ENCODE peak calls at places on chromosomes 1 and 21, in four cellular contexts. U, M, B and X are unnamed samples.

GRCh38 chr1:181179980-181180964 is 91.8 kb downstream of the IER5 start:
- DNase-seq in U (no peak), M (no peak), B (no peak), X (peak; percentile 71)

GRCh38 chr1:228020686-228021525 is 14.1 kb downstream of the WNT3A start:
- DNase-seq in U (no peak), M (no peak), B (no peak), X (no peak)

GRCh38 chr1:178388398-178389161 is 108.2 kb downstream of the CLEC20A start:
- DNase-seq in U (no peak), M (no peak), B (no peak), X (no peak)

GRCh38 chr1:77976433-77977076 is 2.3 kb downstream of the FUBP1 start:
- DNase-seq in U (no peak), M (no peak), B (no peak), X (no peak)

GRCh38 chr1:218351617-218352438 is 6.7 kb downstream of the TGFB2 start:
- DNase-seq in U (no peak), M (no peak), B (no peak), X (no peak)

GRCh38 chr21:31394309-31394708 is 50.2 kb upstream of the TIAM1 start:
- DNase-seq in U (no peak), M (no peak), B (no peak), X (no peak)

GRCh38 chr1:179586107-179586823 is 5.4 kb upstream of the TDRD5 start:
- DNase-seq in U (no peak), M (no peak), B (peak; percentile 55), X (peak; percentile 79)

GRCh38 chr21:46092811-46093667 is 4.9 kb upstream of the COL6A2 start:
- DNase-seq in U (no peak), M (no peak), B (no peak), X (peak; percentile 55)

GRCh38 chr1:38061883-38062328 is 15.3 kb upstream of the POU3F1 start:
- DNase-seq in U (no peak), M (peak; percentile 71), B (no peak), X (no peak)

GRCh38 chr1:35187816-35188342 is 5.1 kb downstream of the SFPQ start:
- DNase-seq in U (no peak), M (no peak), B (no peak), X (no peak)

GRCh38 chr1:218891577-218891976 is 282.1 kb upstream of the LYPLAL1 start:
- DNase-seq in U (no peak), M (no peak), B (no peak), X (no peak)

GRCh38 chr1:101360506-101360905 is 123.7 kb downstream of the S1PR1 start:
- DNase-seq in U (no peak), M (no peak), B (no peak), X (no peak)

GRCh38 chr1:227449051-227449450 is 114.3 kb upstream of the ZNF678 start:
- DNase-seq in U (peak; percentile 45), M (peak; percentile 23), B (no peak), X (no peak)

GRCh38 chr1:2840036-2840809 is 38.7 kb upstream of the TTC34 start:
- DNase-seq in U (no peak), M (no peak), B (no peak), X (no peak)

GRCh38 chr1:30088594-30089556 is 634.5 kb downstream of the MATN1 start:
- DNase-seq in U (no peak), M (no peak), B (peak; percentile 9), X (no peak)

GRCh38 chr21:17501107-17502006 is 11.5 kb upstream of the CXADR start:
- DNase-seq in U (no peak), M (no peak), B (no peak), X (no peak)

GRCh38 chr1:185487943-185488342 is 170.9 kb upstream of the IVNS1ABP start:
- DNase-seq in U (no peak), M (no peak), B (no peak), X (no peak)

GRCh38 chr1:169102567-169102966 is 3.9 kb upstream of the ATP1B1 start:
- DNase-seq in U (peak; percentile 73), M (no peak), B (no peak), X (peak; percentile 20)

GRCh38 chr21:14751011-14751410 is 204.9 kb upstream of the SAMSN1 start:
- DNase-seq in U (no peak), M (no peak), B (no peak), X (no peak)

GRCh38 chr1:35886606-35887431 is 3.8 kb downstream of the AGO1 start:
- DNase-seq in U (no peak), M (peak; percentile 32), B (no peak), X (no peak)

GRCh38 chr1:27356628-27357280 is 10.0 kb downstream of the MAP3K6 start:
- DNase-seq in U (no peak), M (no peak), B (peak; percentile 66), X (no peak)

GRCh38 chr21:37350472-37350871 is 16.1 kb upstream of the DYRK1A start:
- DNase-seq in U (no peak), M (no peak), B (no peak), X (no peak)

GRCh38 chr1:23168079-23168461 is 586 bp downstream of the LUZP1 start:
- DNase-seq in U (no peak), M (peak; percentile 48), B (peak; percentile 22), X (peak; percentile 56)

GRCh38 chr1:221783437-221783836 is 41.5 kb upstream of the DUSP10 start:
- DNase-seq in U (no peak), M (no peak), B (no peak), X (no peak)

GRCh38 chr1:157272899-157273774 is 134.9 kb upstream of the ETV3 start:
- DNase-seq in U (no peak), M (no peak), B (no peak), X (no peak)

GRCh38 chr1:201538618-201539551 is at the start of gene NAV1:
- DNase-seq in U (peak; percentile 74), M (no peak), B (no peak), X (peak; percentile 43)

GRCh38 chr1:117060441-117061317 is 553 bp downstream of the TTF2 start:
- DNase-seq in U (peak; percentile 37), M (no peak), B (peak; percentile 13), X (no peak)
- TF ChIP-seq POLR2A in U (no peak), M (peak; percentile 71), B (no peak), X (no peak)

GRCh38 chr1:152459596-152460528 is 45.8 kb upstream of the CRNN start:
- DNase-seq in U (peak; percentile 42), M (peak; percentile 34), B (peak; percentile 31), X (peak; percentile 64)
- TF ChIP-seq POLR2A in U (no peak), M (no peak), B (no peak), X (no peak)

DNA sequence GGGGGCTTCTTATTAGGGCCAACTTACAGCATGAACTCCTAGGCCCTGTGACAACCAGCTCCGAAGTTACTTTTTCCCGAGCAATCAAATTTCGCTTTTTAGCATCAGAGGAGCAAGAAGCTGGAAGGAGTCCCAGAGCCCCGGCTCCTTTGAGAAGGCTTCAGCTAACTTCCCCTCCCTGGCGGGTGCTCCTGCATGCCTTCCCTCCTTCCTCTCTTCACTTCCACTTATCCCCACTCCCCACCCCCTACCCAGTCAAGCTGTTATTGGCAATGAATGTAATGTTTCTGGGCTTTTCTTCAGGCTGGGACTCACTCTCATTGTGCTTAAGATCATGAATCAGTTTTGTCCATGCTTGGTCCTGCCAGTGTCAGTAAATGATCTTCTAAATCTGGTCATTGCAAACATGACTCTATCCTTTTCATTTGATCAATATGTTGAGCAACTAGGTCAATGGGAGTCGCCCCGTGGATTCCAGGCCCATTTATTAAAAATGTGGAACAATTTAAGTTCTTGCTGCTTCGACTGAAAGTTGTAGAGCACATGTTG is 94.5 kb upstream of the TSPAN2 start:
- DNase-seq in U (no peak), M (no peak), B (no peak), X (peak; percentile 42)
- TF ChIP-seq POLR2A in U (no peak), M (no peak), B (no peak), X (no peak)

DNA sequence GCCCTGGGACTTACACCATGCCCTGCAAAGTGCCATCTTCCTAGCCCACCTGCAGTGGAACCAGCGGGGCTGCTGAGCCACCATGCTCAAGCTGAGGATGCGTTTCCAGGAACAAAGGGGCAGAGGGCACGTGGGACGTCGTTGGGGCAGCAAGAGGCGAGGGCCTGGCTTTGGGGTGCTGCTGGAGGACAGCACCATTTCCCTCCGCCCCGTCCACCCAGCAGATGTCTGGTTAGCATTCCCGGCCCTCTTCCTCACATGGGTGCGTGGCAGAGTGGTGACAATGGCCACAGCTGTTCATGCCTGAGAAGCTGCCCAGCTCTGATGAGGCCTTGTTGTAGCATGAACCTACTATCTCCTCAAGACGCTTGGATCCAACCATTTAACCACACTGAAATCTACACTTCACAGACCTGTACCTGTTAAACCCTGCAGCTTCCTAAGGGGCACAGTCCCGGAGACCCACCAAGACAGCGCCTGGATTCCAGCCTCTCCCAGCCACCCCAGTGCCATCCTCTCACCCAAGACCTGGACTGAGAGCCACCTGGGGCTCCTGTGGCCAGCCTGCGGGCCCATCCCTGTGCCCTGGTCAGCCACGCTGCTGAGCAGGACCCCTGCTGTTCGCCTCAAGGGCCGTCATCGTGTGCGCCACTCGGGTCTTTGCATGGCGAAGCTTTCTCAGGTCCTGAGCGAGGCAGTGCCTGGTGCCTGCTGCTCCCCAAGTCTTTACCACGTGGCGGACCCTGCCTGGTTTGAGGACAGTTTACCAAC is 33.2 kb downstream of the SLC45A1 start:
- DNase-seq in U (no peak), M (no peak), B (no peak), X (peak; percentile 15)
- TF ChIP-seq POLR2A in U (no peak), M (no peak), B (no peak), X (no peak)

GRCh38 chr1:161399257-161399998 is 31.8 kb upstream of the CFAP126 start:
- DNase-seq in U (peak; percentile 75), M (peak; percentile 70), B (peak; percentile 89), X (peak; percentile 86)
- TF ChIP-seq POLR2A in U (peak; percentile 71), M (peak; percentile 84), B (peak; percentile 36), X (peak; percentile 69)

GRCh38 chr1:167553136-167554027 is at the start of gene CREG1:
- DNase-seq in U (peak; percentile 96), M (peak; percentile 94), B (peak; percentile 96), X (peak; percentile 90)

GRCh38 chr1:167548059-167548932 is 5.3 kb downstream of the CREG1 start:
- DNase-seq in U (no peak), M (no peak), B (no peak), X (no peak)

GRCh38 chr1:167551359-167551758 is 2.2 kb downstream of the CREG1 start:
- DNase-seq in U (no peak), M (no peak), B (no peak), X (no peak)

GRCh38 chr1:167555971-167556714 is 2.6 kb upstream of the CREG1 start:
- DNase-seq in U (peak; percentile 61), M (no peak), B (peak; percentile 75), X (peak; percentile 78)

DNA sequence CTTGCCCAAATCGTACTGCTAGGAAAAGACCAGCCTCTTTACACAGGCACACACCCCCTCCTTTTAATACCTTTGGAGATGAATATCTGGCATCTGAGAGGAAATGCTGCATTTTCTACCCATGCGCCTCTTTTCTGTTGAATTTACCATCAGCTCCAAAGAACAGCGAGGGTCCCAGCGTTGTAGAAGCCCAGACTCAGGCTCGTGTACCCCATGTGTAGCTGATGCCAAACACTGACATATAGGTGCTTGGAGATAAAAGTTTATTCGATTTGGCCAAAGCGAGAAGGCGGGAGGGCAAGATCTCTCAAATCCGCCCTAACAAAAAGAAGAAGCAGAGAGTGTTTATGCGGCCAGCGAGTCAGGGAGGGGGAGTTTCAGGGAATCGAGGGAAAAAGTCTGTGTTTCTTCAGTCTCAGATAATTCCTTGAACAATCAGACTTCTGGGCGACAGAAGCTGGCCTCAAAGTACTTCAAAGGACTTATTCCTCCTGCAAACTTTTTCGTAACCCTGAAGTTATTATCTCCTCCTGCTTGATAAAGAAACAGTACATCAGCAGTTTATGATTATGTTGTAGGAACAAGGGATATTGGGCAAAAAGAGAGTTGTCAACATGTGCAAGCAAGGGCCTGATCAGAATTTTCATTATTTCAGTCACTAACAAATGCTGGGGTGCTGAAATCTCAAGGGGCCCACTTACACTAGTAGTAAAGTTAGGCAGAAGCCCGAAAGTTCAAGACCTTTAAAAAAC is 642 bp upstream of the CREG1 start:
- DNase-seq in U (no peak), M (no peak), B (no peak), X (no peak)
- TF ChIP-seq POLR2A in U (no peak), M (no peak), B (no peak), X (no peak)